ENCODE peak calls at places on chromosomes 16 and 17, in seven cellular contexts. P, X, S, H, G, O and M are unnamed samples.

GRCh38 chr17:4116516-4116915 is 26.3 kb downstream of the ZZEF1 start:
- DNase-seq in O (no peak), H (no peak), G (no peak), P (no peak), X (no peak), S (no peak), M (no peak)

GRCh38 chr17:82938486-82939212 is 98.8 kb upstream of the ZNF750 start:
- DNase-seq in X (no peak), S (peak), O (no peak), P (no peak), G (no peak), H (no peak), M (no peak)

GRCh38 chr16:60905806-60906205 is 1130.4 kb downstream of the CDH8 start:
- DNase-seq in S (no peak), O (no peak), P (no peak), G (no peak), H (no peak), X (no peak), M (no peak)

GRCh38 chr17:16448490-16448889 is 33.1 kb downstream of the TRPV2 start:
- DNase-seq in H (no peak), O (no peak), G (no peak), X (no peak), P (no peak), S (no peak), M (no peak)

GRCh38 chr16:77582956-77583355 is 139.4 kb upstream of the NUDT7 start:
- DNase-seq in P (no peak), S (no peak), G (no peak), X (no peak), O (no peak), H (no peak), M (no peak)

GRCh38 chr17:15920758-15921239 is 24.1 kb upstream of the ADORA2B start:
- DNase-seq in G (peak), O (no peak), P (no peak), H (peak), S (peak), X (no peak), M (peak)

GRCh38 chr17:4997302-4998026 is at the start of the genes INCA1 and KIF1C:
- DNase-seq in H (peak), O (peak), S (peak), P (peak), X (peak), G (peak), M (peak)

GRCh38 chr17:50028207-50029120 is 27.4 kb upstream of the ITGA3 start:
- DNase-seq in H (peak), G (peak), S (peak), P (no peak), X (no peak), O (peak), M (peak)

GRCh38 chr16:71830359-71830758 is 15.4 kb upstream of the ATXN1L start:
- DNase-seq in P (no peak), O (no peak), S (no peak), H (no peak), X (no peak), G (no peak), M (no peak)

GRCh38 chr17:65270499-65270898 is 133.3 kb downstream of the RGS9 start:
- DNase-seq in X (no peak), P (no peak), S (no peak), O (no peak), G (no peak), H (no peak), M (no peak)

GRCh38 chr17:2239882-2240430 is 63.6 kb downstream of the SMG6 start:
- DNase-seq in S (no peak), O (no peak), H (peak), P (no peak), G (peak), X (no peak), M (no peak)

GRCh38 chr16:66706506-66706880 is 9.9 kb upstream of the CMTM4 start:
- DNase-seq in X (no peak), O (no peak), S (no peak), P (no peak), H (no peak), G (no peak), M (no peak)

GRCh38 chr16:70512456-70512855 is 10.9 kb downstream of the COG4 start:
- DNase-seq in X (no peak), P (no peak), O (no peak), H (peak), G (no peak), S (peak), M (no peak)

GRCh38 chr17:65185686-65186382 is 48.7 kb downstream of the RGS9 start:
- DNase-seq in P (no peak), G (no peak), O (no peak), S (no peak), X (no peak), H (no peak), M (no peak)

GRCh38 chr16:69711115-69711740 is 15.1 kb downstream of the NQO1 start:
- DNase-seq in H (peak), X (no peak), G (peak), P (no peak), S (peak), O (no peak), M (peak)

GRCh38 chr17:2929881-2930533 is 133.4 kb downstream of the OR1D5 start:
- DNase-seq in O (peak), S (no peak), X (no peak), G (peak), P (no peak), H (peak), M (no peak)

GRCh38 chr17:4209611-4210010 is 54.2 kb downstream of the ANKFY1 start:
- DNase-seq in S (no peak), G (no peak), X (no peak), O (no peak), P (no peak), H (no peak), M (no peak)

GRCh38 chr17:11294826-11295225 is 53.8 kb downstream of the SHISA6 start:
- DNase-seq in S (no peak), H (no peak), O (no peak), X (no peak), P (no peak), G (no peak), M (no peak)

GRCh38 chr17:70563301-70563820 is 394.0 kb downstream of the KCNJ2 start:
- DNase-seq in O (no peak), H (peak), P (no peak), G (no peak), X (no peak), S (no peak), M (no peak)

GRCh38 chr17:75910699-75911098 is 6.0 kb upstream of the MRPL38 start:
- DNase-seq in H (no peak), S (no peak), P (no peak), O (peak), G (no peak), X (no peak), M (no peak)

GRCh38 chr17:62111562-62112180 is 46.6 kb upstream of the MED13 start:
- DNase-seq in O (no peak), S (no peak), G (no peak), P (no peak), H (no peak), X (no peak), M (no peak)

GRCh38 chr16:66270333-66270927 is 96.1 kb upstream of the CDH5 start:
- DNase-seq in O (peak), P (no peak), X (peak), G (peak), S (no peak), H (peak), M (peak)

GRCh38 chr17:62780273-62780672 is 27.8 kb downstream of the MARCHF10 start:
- DNase-seq in S (peak), X (no peak), O (no peak), P (no peak), G (no peak), H (no peak), M (no peak)

GRCh38 chr17:9451919-9452318 is 123.7 kb downstream of the STX8 start:
- DNase-seq in P (no peak), O (no peak), X (no peak), G (no peak), H (no peak), S (no peak), M (no peak)

GRCh38 chr17:347309-347708 is 5.3 kb downstream of the RPH3AL start:
- DNase-seq in P (no peak), O (no peak), S (no peak), G (no peak), X (no peak), H (no peak), M (no peak)

GRCh38 chr17:80002690-80003490 is 32.8 kb downstream of the TBC1D16 start:
- DNase-seq in X (no peak), G (no peak), H (no peak), P (no peak), S (no peak), O (no peak), M (no peak)

GRCh38 chr16:2458887-2459646 is 842 bp upstream of the TEDC2 start:
- DNase-seq in S (no peak), G (no peak), X (no peak), H (no peak), O (no peak), P (no peak), M (no peak)

GRCh38 chr17:22454070-22454999 is 762.0 kb downstream of the KCNJ18 start:
- DNase-seq in S (peak), P (no peak), H (no peak), X (no peak), G (no peak), O (no peak), M (no peak)

GRCh38 chr16:67613808-67614207 is 31.1 kb upstream of the CARMIL2 start:
- DNase-seq in O (peak), G (no peak), P (no peak), S (no peak), X (no peak), H (no peak), M (no peak)

GRCh38 chr16:12260647-12261262 is 284.2 kb downstream of the SNX29 start:
- DNase-seq in P (no peak), O (peak), S (no peak), H (no peak), X (no peak), G (peak), M (peak)

GRCh38 chr17:32909787-32910369 is 18.1 kb upstream of the TMEM98 start:
- DNase-seq in X (peak), P (no peak), S (no peak), O (peak), G (peak), H (peak), M (no peak)

GRCh38 chr17:35695613-35696012 is 35.8 kb upstream of the RASL10B start:
- DNase-seq in G (no peak), H (no peak), O (no peak), S (no peak), P (no peak), X (no peak), M (no peak)